ENCODE peak calls at places on chromosomes 2 and 18, in ten cellular contexts. P is CD8-positive, alpha-beta T cell; D is astrocyte; T is ACHN; Y is KG1; S is activated gamma-delta T cell; J is RWPE1; N is AG04450; M is mucosa of gallbladder; G is CD4-positive, CD25-positive, alpha-beta regulatory T cell. H is an unnamed sample.

GRCh38 chr18:66328280-66328947 is 275.5 kb downstream of the CDH19 start:
- DNase-seq in P (no peak), T (no peak), S (no peak), N (no peak), G (no peak), D (no peak), Y (no peak), M (no peak), J (no peak), H (no peak)

GRCh38 chr18:37218022-37218590 is 347.5 kb downstream of the CELF4 start:
- DNase-seq in P (no peak), T (no peak), N (no peak), M (no peak), Y (no peak), S (no peak), D (no peak), G (no peak), J (no peak), H (no peak)

GRCh38 chr2:75609937-75610508 is 36.6 kb upstream of the MRPL19 start:
- DNase-seq in M (no peak), J (no peak), T (no peak), G (no peak), D (peak), P (no peak), S (no peak), Y (no peak), N (no peak), H (no peak)

GRCh38 chr2:218360453-218360852 is 3.8 kb downstream of the CATIP start:
- DNase-seq in G (no peak), Y (no peak), P (no peak), D (no peak), M (no peak), N (no peak), J (no peak), T (no peak), S (no peak), H (no peak)

GRCh38 chr2:30164131-30164925 is 17.5 kb downstream of the YPEL5 start:
- DNase-seq in N (no peak), G (peak), J (no peak), D (peak), M (no peak), P (no peak), T (no peak), S (no peak), Y (no peak), H (no peak)

GRCh38 chr2:45128580-45128997 is 119.3 kb upstream of the SIX2 start:
- DNase-seq in N (peak), G (no peak), T (peak), S (no peak), J (peak), P (no peak), M (no peak), Y (no peak), D (peak), H (peak)

GRCh38 chr2:42618972-42619371 is 50.5 kb downstream of the MTA3 start:
- DNase-seq in P (no peak), N (no peak), D (peak), Y (no peak), T (peak), G (no peak), M (no peak), S (no peak), J (peak), H (peak)

GRCh38 chr2:37615808-37616673 is 55.4 kb downstream of the CDC42EP3 start:
- DNase-seq in T (no peak), Y (no peak), P (peak), J (no peak), S (peak), G (peak), D (no peak), M (peak), N (no peak), H (peak)

GRCh38 chr2:182066439-182067061 is 80.9 kb downstream of the PPP1R1C start:
- DNase-seq in P (no peak), D (peak), N (peak), S (no peak), J (peak), Y (no peak), M (no peak), G (no peak), T (no peak), H (peak)

GRCh38 chr18:63374520-63374919 is 7.5 kb upstream of the KDSR start:
- DNase-seq in N (peak), P (no peak), Y (no peak), J (no peak), S (no peak), D (no peak), T (no peak), G (no peak), M (no peak), H (no peak)

GRCh38 chr2:74374509-74375205 is 5.5 kb downstream of the DCTN1 start:
- DNase-seq in P (no peak), T (no peak), S (no peak), N (peak), M (peak), J (peak), D (peak), G (no peak), Y (no peak), H (peak)

GRCh38 chr2:2333076-2333475 is 2.0 kb upstream of the MYT1L start:
- DNase-seq in P (no peak), G (no peak), S (no peak), M (no peak), T (no peak), Y (no peak), J (no peak), N (no peak), D (no peak), H (no peak)

GRCh38 chr2:181846359-181846758 is 45.2 kb upstream of the ITPRID2 start:
- DNase-seq in P (no peak), S (no peak), Y (no peak), T (no peak), J (no peak), D (no peak), N (no peak), G (no peak), M (no peak), H (no peak)

GRCh38 chr2:236795176-236795860 is 225.7 kb downstream of the ACKR3 start:
- DNase-seq in T (no peak), D (no peak), G (no peak), N (no peak), M (no peak), S (no peak), J (no peak), Y (no peak), P (no peak), H (no peak)

GRCh38 chr2:191030521-191031154 is 16.7 kb upstream of the STAT1 start:
- DNase-seq in Y (no peak), D (peak), S (no peak), G (peak), T (peak), P (no peak), N (no peak), J (peak), M (peak), H (peak)

GRCh38 chr2:238722181-238722580 is 125.7 kb upstream of the TWIST2 start:
- DNase-seq in T (no peak), S (no peak), M (no peak), Y (no peak), G (no peak), N (no peak), J (no peak), D (no peak), P (no peak), H (no peak)

GRCh38 chr2:181738074-181738473 is 57.8 kb upstream of the NEUROD1 start:
- DNase-seq in Y (no peak), D (no peak), P (no peak), G (no peak), S (no peak), N (no peak), T (no peak), J (no peak), M (no peak), H (peak)

GRCh38 chr2:202721621-202722020 is 86.9 kb downstream of the FAM117B start:
- DNase-seq in S (no peak), T (peak), J (no peak), P (no peak), N (peak), D (peak), M (no peak), Y (no peak), G (no peak), H (no peak)

GRCh38 chr2:27663160-27663462 is 303 bp downstream of the SUPT7L start:
- DNase-seq in P (no peak), G (no peak), S (peak), J (no peak), M (no peak), T (no peak), N (no peak), D (no peak), Y (no peak), H (no peak)

GRCh38 chr2:186459009-186459408 is 27.1 kb upstream of the ZC3H15 start:
- DNase-seq in S (no peak), J (no peak), P (no peak), N (no peak), D (peak), M (no peak), Y (no peak), G (no peak), T (peak), H (no peak)

GRCh38 chr2:100812141-100812540 is 7.8 kb upstream of the NPAS2 start:
- DNase-seq in Y (no peak), T (no peak), S (no peak), N (no peak), J (no peak), G (no peak), D (no peak), P (no peak), M (no peak), H (no peak)